ENCODE peak calls at places on chromosomes 5 and 9, in five cellular contexts. O is EH; J is GM23248; T is neural crest cell; N is activated gamma-delta T cell treated with anti-CD3 and anti-CD28 coated beads, Interleukin-2, amount 50 U/mL, for 16 hours. A is an unnamed sample.

GRCh38 chr9:93259490-93260289 is 75.8 kb downstream of the WNK2 start:
- DNase-seq in O (no peak), J (no peak), T (no peak), N (no peak), A (no peak)

GRCh38 chr9:33263131-33263935 is 1.2 kb downstream of the BAG1 start:
- DNase-seq in O (peak), J (peak), T (peak), N (no peak), A (no peak)

GRCh38 chr9:136750526-136750925 is 2.2 kb upstream of the LCN6 start:
- DNase-seq in O (no peak), J (peak), T (no peak), N (no peak), A (no peak)

GRCh38 chr9:134726026-134726721 is 84.6 kb downstream of the COL5A1 start:
- DNase-seq in O (no peak), J (no peak), T (no peak), N (no peak), A (no peak)

GRCh38 chr9:137294684-137295312 is 7.3 kb downstream of the NRARP start:
- DNase-seq in O (peak), J (peak), T (no peak), N (no peak), A (no peak)

GRCh38 chr5:29054282-29054681 is 2015.9 kb upstream of the CDH9 start:
- DNase-seq in O (no peak), J (no peak), T (no peak), N (no peak), A (no peak)

GRCh38 chr9:91740713-91741112 is 209.3 kb downstream of the ROR2 start:
- DNase-seq in O (peak), J (peak), T (no peak), N (no peak), A (no peak)

GRCh38 chr5:179241764-179242370 is 103.4 kb downstream of the ADAMTS2 start:
- DNase-seq in O (no peak), J (no peak), T (no peak), N (no peak), A (no peak)

GRCh38 chr9:107630141-107630540 is 140.6 kb upstream of the KLF4 start:
- DNase-seq in O (no peak), J (no peak), T (no peak), N (no peak), A (no peak)

GRCh38 chr9:122954253-122954691 is 13.5 kb downstream of the RABGAP1 start:
- DNase-seq in O (peak), J (peak), T (no peak), N (no peak), A (no peak)

A was measured in iPS DF 19.7.